ENCODE peak calls at places on chromosome 22, in eight cellular contexts. One of them, this sample, is unnamed.
A peak's percentile ranks its signal among the peaks of the same experiment; 100 is the strongest.

GRCh38 chr22:43411040-43411919 is 534 bp upstream of the MPPED1 start:
- DNase-seq in PC-3: no peak
- DNase-seq in fibroblast of pulmonary artery: no peak
- DNase-seq in right lobe of liver: no peak
- DNase-seq in thoracic aorta: no peak
- DNase-seq in tibial nerve: no peak
- DNase-seq in heart right ventricle: no peak
- DNase-seq in naive thymus-derived CD4-positive, alpha-beta T cell: no peak
- DNase-seq in this sample: no peak

GRCh38 chr22:39123811-39124668 is 27.0 kb downstream of the APOBEC3H start:
- DNase-seq in PC-3: no peak
- DNase-seq in fibroblast of pulmonary artery: no peak
- DNase-seq in right lobe of liver: no peak
- DNase-seq in thoracic aorta: no peak
- DNase-seq in tibial nerve: no peak
- DNase-seq in heart right ventricle: no peak
- DNase-seq in naive thymus-derived CD4-positive, alpha-beta T cell: no peak
- DNase-seq in this sample: no peak

GRCh38 chr22:36329217-36330078 is 58.3 kb downstream of the MYH9 start:
- DNase-seq in PC-3: peak; percentile 95
- DNase-seq in fibroblast of pulmonary artery: peak; percentile 98
- DNase-seq in right lobe of liver: no peak
- DNase-seq in thoracic aorta: peak; percentile 78
- DNase-seq in tibial nerve: no peak
- DNase-seq in heart right ventricle: no peak
- DNase-seq in naive thymus-derived CD4-positive, alpha-beta T cell: no peak
- DNase-seq in this sample: peak; percentile 65

GRCh38 chr22:30541979-30542810 is 4.3 kb downstream of the SEC14L6 start:
- DNase-seq in PC-3: no peak
- DNase-seq in fibroblast of pulmonary artery: peak; percentile 13
- DNase-seq in right lobe of liver: no peak
- DNase-seq in thoracic aorta: no peak
- DNase-seq in tibial nerve: no peak
- DNase-seq in heart right ventricle: no peak
- DNase-seq in naive thymus-derived CD4-positive, alpha-beta T cell: no peak
- DNase-seq in this sample: no peak

GRCh38 chr22:40156001-40156516 is 21.7 kb upstream of the TNRC6B start:
- DNase-seq in PC-3: peak; percentile 87
- DNase-seq in fibroblast of pulmonary artery: peak; percentile 57
- DNase-seq in right lobe of liver: peak; percentile 35
- DNase-seq in thoracic aorta: no peak
- DNase-seq in tibial nerve: no peak
- DNase-seq in heart right ventricle: no peak
- DNase-seq in naive thymus-derived CD4-positive, alpha-beta T cell: no peak
- DNase-seq in this sample: no peak

GRCh38 chr22:43053176-43053575 is 36.0 kb downstream of the TTLL1 start:
- DNase-seq in PC-3: peak; percentile 16
- DNase-seq in fibroblast of pulmonary artery: no peak
- DNase-seq in right lobe of liver: no peak
- DNase-seq in thoracic aorta: no peak
- DNase-seq in tibial nerve: no peak
- DNase-seq in heart right ventricle: no peak
- DNase-seq in naive thymus-derived CD4-positive, alpha-beta T cell: no peak
- DNase-seq in this sample: peak; percentile 50

GRCh38 chr22:22687638-22688500 is 43.5 kb downstream of the GGTLC2 start:
- DNase-seq in PC-3: peak; percentile 57
- DNase-seq in fibroblast of pulmonary artery: peak; percentile 76
- DNase-seq in right lobe of liver: no peak
- DNase-seq in thoracic aorta: no peak
- DNase-seq in tibial nerve: peak; percentile 75
- DNase-seq in heart right ventricle: no peak
- DNase-seq in naive thymus-derived CD4-positive, alpha-beta T cell: peak; percentile 28
- DNase-seq in this sample: peak; percentile 48

GRCh38 chr22:39592104-39593060 is 21.8 kb downstream of the CACNA1I start:
- DNase-seq in PC-3: peak; percentile 76
- DNase-seq in fibroblast of pulmonary artery: peak; percentile 69
- DNase-seq in right lobe of liver: no peak
- DNase-seq in thoracic aorta: peak; percentile 5
- DNase-seq in tibial nerve: no peak
- DNase-seq in heart right ventricle: no peak
- DNase-seq in naive thymus-derived CD4-positive, alpha-beta T cell: no peak
- DNase-seq in this sample: no peak

GRCh38 chr22:39306456-39307361 is 12.7 kb downstream of the RPL3 start:
- DNase-seq in PC-3: peak; percentile 35
- DNase-seq in fibroblast of pulmonary artery: no peak
- DNase-seq in right lobe of liver: peak; percentile 47
- DNase-seq in thoracic aorta: no peak
- DNase-seq in tibial nerve: no peak
- DNase-seq in heart right ventricle: peak; percentile 47
- DNase-seq in naive thymus-derived CD4-positive, alpha-beta T cell: peak; percentile 54
- DNase-seq in this sample: peak; percentile 62

GRCh38 chr22:39435616-39436015 is 21.2 kb upstream of the MGAT3 start:
- DNase-seq in PC-3: no peak
- DNase-seq in fibroblast of pulmonary artery: no peak
- DNase-seq in right lobe of liver: no peak
- DNase-seq in thoracic aorta: no peak
- DNase-seq in tibial nerve: no peak
- DNase-seq in heart right ventricle: no peak
- DNase-seq in naive thymus-derived CD4-positive, alpha-beta T cell: no peak
- DNase-seq in this sample: no peak

DNA sequence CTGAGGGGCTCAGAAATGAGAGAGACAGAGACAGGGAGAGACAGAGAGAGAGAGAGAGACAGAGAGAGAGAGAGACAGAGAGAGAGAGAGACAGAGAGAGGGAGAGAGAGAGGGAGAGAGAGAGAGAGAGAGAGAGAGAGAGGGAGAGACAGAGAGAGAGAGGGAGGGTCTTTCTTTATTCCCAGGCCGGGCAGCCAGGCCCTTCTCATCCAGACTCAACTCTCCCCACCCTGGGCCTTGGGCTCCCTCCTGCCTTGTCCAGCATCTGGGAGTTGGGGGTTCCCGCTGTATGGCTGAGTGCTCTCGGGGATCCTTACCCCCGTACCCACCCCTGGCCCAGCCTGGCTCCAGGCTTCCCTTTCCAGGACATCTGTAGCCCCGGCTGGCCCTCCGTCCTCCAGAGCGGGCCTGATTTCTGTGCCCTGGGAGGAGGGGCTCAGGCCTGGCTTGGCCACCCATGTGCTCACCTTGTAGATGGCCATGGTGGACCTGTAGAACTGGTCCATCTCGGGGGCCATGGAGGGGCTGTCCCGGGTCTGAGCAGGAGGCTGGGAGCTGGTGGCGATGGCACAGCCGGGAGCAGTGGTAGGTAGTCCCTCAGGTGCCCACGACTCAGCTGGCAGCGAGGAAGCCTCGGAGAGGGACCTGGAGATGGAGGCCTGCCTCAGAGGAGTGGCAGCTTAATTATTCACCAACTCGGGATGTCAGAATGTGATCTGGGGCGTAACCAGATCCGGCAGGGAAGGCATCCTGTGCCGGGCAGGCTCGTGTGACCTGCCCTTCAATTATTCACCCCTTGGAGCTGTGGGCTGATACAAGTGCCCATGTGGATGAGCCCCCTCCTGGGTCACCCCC is at the start of gene BAIAP2L2:
- DNase-seq in PC-3: peak; percentile 15
- DNase-seq in fibroblast of pulmonary artery: no peak
- DNase-seq in right lobe of liver: no peak
- DNase-seq in thoracic aorta: no peak
- DNase-seq in tibial nerve: no peak
- DNase-seq in heart right ventricle: no peak
- DNase-seq in naive thymus-derived CD4-positive, alpha-beta T cell: no peak
- DNase-seq in this sample: no peak
- H3K4me3 ChIP-seq in PC-3: no peak within 1 kb of the TSS
- H3K4me3 ChIP-seq in fibroblast of pulmonary artery: no peak within 1 kb of the TSS
- H3K4me3 ChIP-seq in right lobe of liver: no peak within 1 kb of the TSS
- H3K4me3 ChIP-seq in thoracic aorta: no peak within 1 kb of the TSS
- H3K4me3 ChIP-seq in tibial nerve: peak within 1 kb of the TSS; percentile 21
- H3K4me3 ChIP-seq in heart right ventricle: no peak within 1 kb of the TSS
- H3K4me3 ChIP-seq in naive thymus-derived CD4-positive, alpha-beta T cell: no peak within 1 kb of the TSS
- H3K4me3 ChIP-seq in this sample: no peak within 1 kb of the TSS

DNA sequence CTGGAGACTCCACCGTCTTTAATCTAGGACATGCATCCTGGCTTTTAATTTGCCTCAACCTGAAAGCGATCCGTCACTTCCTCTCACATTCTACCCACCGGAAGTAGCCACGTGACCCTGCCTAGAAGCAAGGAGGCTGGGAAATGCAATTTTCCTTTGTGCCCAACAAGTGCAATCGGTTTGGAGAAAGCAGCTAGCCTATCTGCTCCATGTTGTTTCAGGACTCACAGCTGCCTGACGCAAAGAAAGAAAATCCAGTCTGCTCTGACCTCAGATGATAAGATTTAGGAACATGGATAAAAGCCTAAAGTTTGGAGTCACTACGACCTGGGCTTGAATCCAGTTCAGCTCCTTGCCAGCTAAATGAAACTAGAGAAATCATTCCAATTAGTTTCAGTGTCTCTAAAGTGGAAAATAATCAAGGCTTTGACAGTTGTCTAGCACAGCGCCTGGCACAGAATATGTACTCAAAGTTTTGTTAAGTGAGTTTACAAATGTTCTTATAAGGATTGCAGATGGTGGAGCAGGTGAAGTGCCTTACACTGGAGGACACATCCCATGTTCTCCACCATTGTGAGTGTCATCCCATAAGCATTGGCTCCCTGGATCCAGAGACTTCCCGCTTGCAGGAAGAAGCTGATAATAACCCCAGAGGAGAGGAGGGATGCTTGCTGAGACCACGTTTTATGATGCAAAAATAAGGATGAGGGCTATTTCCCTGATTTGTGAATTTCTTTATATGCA is 553.7 kb downstream of the MN1 start:
- DNase-seq in PC-3: no peak
- DNase-seq in fibroblast of pulmonary artery: peak; percentile 90
- DNase-seq in right lobe of liver: no peak
- DNase-seq in thoracic aorta: no peak
- DNase-seq in tibial nerve: peak; percentile 25
- DNase-seq in heart right ventricle: no peak
- DNase-seq in naive thymus-derived CD4-positive, alpha-beta T cell: no peak
- DNase-seq in this sample: peak; percentile 87
- H3K4me3 ChIP-seq in PC-3: no peak overlapping the region
- H3K4me3 ChIP-seq in fibroblast of pulmonary artery: no peak overlapping the region
- H3K4me3 ChIP-seq in right lobe of liver: no peak overlapping the region
- H3K4me3 ChIP-seq in thoracic aorta: peak overlapping the region; percentile 0
- H3K4me3 ChIP-seq in tibial nerve: no peak overlapping the region
- H3K4me3 ChIP-seq in heart right ventricle: no peak overlapping the region
- H3K4me3 ChIP-seq in naive thymus-derived CD4-positive, alpha-beta T cell: no peak overlapping the region
- H3K4me3 ChIP-seq in this sample: no peak overlapping the region

DNA sequence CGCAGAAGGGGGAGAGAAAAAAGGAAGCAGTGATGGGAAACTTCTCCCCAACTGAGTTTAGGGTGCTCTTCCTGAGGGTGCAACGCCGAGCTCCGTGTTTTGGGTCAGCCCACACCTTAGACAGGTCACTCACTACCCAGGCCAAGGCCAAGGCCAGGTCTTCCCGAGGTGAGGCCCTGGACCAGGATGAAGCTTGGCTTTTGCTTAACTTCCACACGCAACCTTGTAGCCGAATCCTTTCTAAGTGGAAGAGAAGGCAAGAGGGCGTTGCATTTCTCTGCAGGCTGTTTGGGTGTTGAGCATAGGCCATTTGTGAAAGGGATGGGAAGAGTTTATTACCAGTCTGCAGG is 1.4 kb downstream of the KREMEN1 start:
- DNase-seq in PC-3: no peak
- DNase-seq in fibroblast of pulmonary artery: no peak
- DNase-seq in right lobe of liver: no peak
- DNase-seq in thoracic aorta: no peak
- DNase-seq in tibial nerve: no peak
- DNase-seq in heart right ventricle: no peak
- DNase-seq in naive thymus-derived CD4-positive, alpha-beta T cell: no peak
- DNase-seq in this sample: no peak
- H3K4me3 ChIP-seq in PC-3: no peak overlapping the region
- H3K4me3 ChIP-seq in fibroblast of pulmonary artery: peak overlapping the region; percentile 62
- H3K4me3 ChIP-seq in right lobe of liver: peak overlapping the region; percentile 54
- H3K4me3 ChIP-seq in thoracic aorta: peak overlapping the region; percentile 82
- H3K4me3 ChIP-seq in tibial nerve: peak overlapping the region; percentile 66
- H3K4me3 ChIP-seq in heart right ventricle: peak overlapping the region; percentile 82
- H3K4me3 ChIP-seq in naive thymus-derived CD4-positive, alpha-beta T cell: peak overlapping the region; percentile 36
- H3K4me3 ChIP-seq in this sample: peak overlapping the region; percentile 71

DNA sequence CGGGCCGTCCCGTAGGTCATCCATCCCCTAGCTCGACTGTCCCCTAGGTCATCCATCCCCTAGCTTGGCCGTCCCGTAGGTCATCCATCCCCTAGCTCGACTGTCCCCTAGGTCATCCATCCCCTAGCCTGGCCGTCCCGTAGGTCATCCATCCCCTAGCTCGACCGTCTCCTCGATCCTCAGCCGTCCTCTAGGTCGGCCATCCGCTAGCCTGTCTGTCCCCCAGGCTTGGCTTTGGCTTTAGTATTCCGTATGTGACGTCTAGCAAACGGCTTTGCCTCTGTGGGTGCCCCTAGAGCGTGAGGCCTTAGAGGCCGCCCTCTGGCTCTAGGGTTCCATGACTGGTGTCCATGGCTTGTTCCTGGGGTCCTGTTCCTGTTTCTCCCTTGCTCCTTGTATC is 40.6 kb upstream of the BID start:
- DNase-seq in PC-3: no peak
- DNase-seq in fibroblast of pulmonary artery: no peak
- DNase-seq in right lobe of liver: no peak
- DNase-seq in thoracic aorta: no peak
- DNase-seq in tibial nerve: no peak
- DNase-seq in heart right ventricle: no peak
- DNase-seq in naive thymus-derived CD4-positive, alpha-beta T cell: no peak
- DNase-seq in this sample: no peak
- H3K4me3 ChIP-seq in PC-3: no peak overlapping the region
- H3K4me3 ChIP-seq in fibroblast of pulmonary artery: no peak overlapping the region
- H3K4me3 ChIP-seq in right lobe of liver: no peak overlapping the region
- H3K4me3 ChIP-seq in thoracic aorta: no peak overlapping the region
- H3K4me3 ChIP-seq in tibial nerve: no peak overlapping the region
- H3K4me3 ChIP-seq in heart right ventricle: no peak overlapping the region
- H3K4me3 ChIP-seq in naive thymus-derived CD4-positive, alpha-beta T cell: no peak overlapping the region
- H3K4me3 ChIP-seq in this sample: no peak overlapping the region

GRCh38 chr22:41387341-41387740 is 5.6 kb downstream of the TEF start:
- DNase-seq in PC-3: no peak
- DNase-seq in fibroblast of pulmonary artery: no peak
- DNase-seq in right lobe of liver: no peak
- DNase-seq in thoracic aorta: no peak
- DNase-seq in tibial nerve: no peak
- DNase-seq in heart right ventricle: no peak
- DNase-seq in naive thymus-derived CD4-positive, alpha-beta T cell: no peak
- DNase-seq in this sample: no peak
- H3K4me3 ChIP-seq in PC-3: no peak overlapping the region
- H3K4me3 ChIP-seq in fibroblast of pulmonary artery: no peak overlapping the region
- H3K4me3 ChIP-seq in right lobe of liver: no peak overlapping the region
- H3K4me3 ChIP-seq in thoracic aorta: no peak overlapping the region
- H3K4me3 ChIP-seq in tibial nerve: no peak overlapping the region
- H3K4me3 ChIP-seq in heart right ventricle: no peak overlapping the region
- H3K4me3 ChIP-seq in naive thymus-derived CD4-positive, alpha-beta T cell: no peak overlapping the region
- H3K4me3 ChIP-seq in this sample: no peak overlapping the region

DNA sequence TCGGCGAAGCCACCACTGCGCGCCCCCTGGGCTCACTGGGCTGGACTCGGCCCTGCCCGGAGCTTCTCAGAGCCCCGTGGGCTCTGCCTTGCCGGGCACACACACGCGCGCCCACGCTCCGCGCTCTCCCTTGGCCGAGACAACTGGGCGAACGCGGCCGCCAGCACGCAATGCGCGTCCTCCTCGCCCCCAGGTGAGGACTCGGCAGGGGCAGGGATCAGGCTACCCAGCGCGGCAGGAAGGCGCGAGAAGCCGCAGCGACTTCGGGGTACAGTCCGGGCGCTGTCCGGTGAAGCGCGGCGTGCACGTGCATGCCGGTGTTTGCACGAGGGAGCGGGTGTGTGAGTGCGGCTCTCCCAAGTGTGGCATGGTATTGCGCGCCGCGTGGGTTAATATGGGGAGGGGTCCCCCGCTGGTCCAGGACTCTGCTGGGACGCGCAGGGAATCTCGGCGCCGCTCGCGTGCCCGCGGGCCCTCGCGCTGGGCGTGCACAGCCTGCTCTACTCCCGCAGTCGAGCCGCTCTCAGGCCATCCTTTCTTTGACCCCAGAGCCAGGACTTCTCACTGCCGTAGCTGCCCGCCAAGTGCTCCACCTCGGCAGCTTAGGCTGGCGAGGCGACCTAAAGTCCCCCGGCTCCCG is 5.5 kb downstream of the WNT7B start:
- DNase-seq in PC-3: no peak
- DNase-seq in fibroblast of pulmonary artery: no peak
- DNase-seq in right lobe of liver: no peak
- DNase-seq in thoracic aorta: no peak
- DNase-seq in tibial nerve: no peak
- DNase-seq in heart right ventricle: no peak
- DNase-seq in naive thymus-derived CD4-positive, alpha-beta T cell: no peak
- DNase-seq in this sample: no peak
- H3K4me3 ChIP-seq in PC-3: no peak overlapping the region
- H3K4me3 ChIP-seq in fibroblast of pulmonary artery: peak overlapping the region; percentile 19
- H3K4me3 ChIP-seq in right lobe of liver: no peak overlapping the region
- H3K4me3 ChIP-seq in thoracic aorta: peak overlapping the region; percentile 57
- H3K4me3 ChIP-seq in tibial nerve: no peak overlapping the region
- H3K4me3 ChIP-seq in heart right ventricle: peak overlapping the region; percentile 22
- H3K4me3 ChIP-seq in naive thymus-derived CD4-positive, alpha-beta T cell: no peak overlapping the region
- H3K4me3 ChIP-seq in this sample: peak overlapping the region; percentile 15